ENCODE peak calls at places on chromosome 21, in five cellular contexts. O is K562, I is pancreas, Y is OCI-LY7, X is brain microvascular endothelial cell. V is an unnamed sample.

GRCh38 chr21:25925064-25925463 is 190.3 kb downstream of the GABPA start:
- DNase-seq in O (no peak), I (no peak), Y (no peak), X (no peak), V (no peak)

GRCh38 chr21:36260030-36260787 is 59.8 kb upstream of the MORC3 start:
- DNase-seq in O (peak; percentile 67), I (peak; percentile 62), Y (peak; percentile 79), X (peak; percentile 66), V (peak; percentile 63)

GRCh38 chr21:39681845-39682244 is 63.1 kb upstream of the IGSF5 start:
- DNase-seq in O (no peak), I (no peak), Y (no peak), X (peak; percentile 50), V (peak; percentile 86)

GRCh38 chr21:25734654-25735220 is at the start of the genes ATP5PF and GABPA:
- DNase-seq in O (peak; percentile 92), I (peak; percentile 97), Y (peak; percentile 98), X (peak; percentile 97), V (peak; percentile 94)

GRCh38 chr21:27505516-27505915 is 538.6 kb upstream of the ADAMTS5 start:
- DNase-seq in O (no peak), I (no peak), Y (no peak), X (no peak), V (no peak)

GRCh38 chr21:36630485-36631206 is 68.3 kb upstream of the SIM2 start:
- DNase-seq in O (peak; percentile 80), I (peak; percentile 65), Y (peak; percentile 68), X (peak; percentile 33), V (peak; percentile 23)

GRCh38 chr21:37207441-37208009 is 59.6 kb downstream of the VPS26C start:
- DNase-seq in O (no peak), I (peak; percentile 31), Y (no peak), X (no peak), V (peak; percentile 40)

GRCh38 chr21:46326110-46326703 is 2.3 kb downstream of the PCNT start:
- DNase-seq in O (no peak), I (no peak), Y (no peak), X (no peak), V (no peak)

GRCh38 chr21:38955495-38955894 is 149.8 kb downstream of the ETS2 start:
- DNase-seq in O (no peak), I (no peak), Y (no peak), X (peak; percentile 76), V (peak; percentile 94)

GRCh38 chr21:35038772-35039145 is 10.3 kb downstream of the RUNX1 start:
- DNase-seq in O (no peak), I (no peak), Y (no peak), X (no peak), V (no peak)

GRCh38 chr21:36696390-36696639 is 2.6 kb upstream of the SIM2 start:
- DNase-seq in O (no peak), I (no peak), Y (no peak), X (no peak), V (no peak)

DNA sequence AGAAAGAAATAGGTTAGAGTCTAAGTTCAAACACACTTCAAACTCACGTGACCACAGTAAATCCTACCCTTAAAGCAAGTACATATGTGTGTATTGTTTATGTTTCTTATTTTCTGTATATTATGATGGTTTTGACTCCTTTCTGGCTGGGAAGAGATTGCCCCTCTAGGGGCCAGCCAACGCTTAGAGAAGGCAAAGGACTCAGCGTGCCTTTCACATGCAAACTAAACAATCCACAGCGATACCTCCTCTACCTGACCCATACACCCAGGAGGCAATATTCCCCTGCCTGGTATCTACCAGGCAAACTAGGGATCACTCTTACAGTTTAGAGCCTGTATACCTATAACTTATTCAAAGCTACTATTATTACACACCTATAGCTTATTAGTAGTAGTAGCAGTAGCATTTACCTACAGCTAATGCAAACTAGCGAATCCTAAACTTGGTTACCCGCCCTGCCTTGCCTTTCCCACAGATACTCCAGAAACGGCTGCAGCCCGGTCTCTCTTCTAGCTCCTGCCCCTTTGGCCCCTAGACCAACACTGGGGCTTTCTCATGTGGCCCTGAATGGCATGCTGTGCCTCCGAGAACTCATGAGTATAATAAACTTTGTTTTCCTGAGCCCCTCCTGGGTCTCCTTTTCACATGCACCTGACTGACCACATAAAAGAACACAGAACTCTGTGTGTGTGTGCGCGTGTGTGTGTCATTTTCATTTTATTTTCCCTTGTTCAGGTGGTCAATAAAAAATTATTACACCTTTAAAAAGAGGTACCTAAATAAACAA is 14.0 kb downstream of the NRIP1 start:
- DNase-seq in O (no peak), I (no peak), Y (no peak), X (no peak), V (no peak)
- H3K4me3 ChIP-seq in O (no peak overlapping the region), I (no peak overlapping the region), Y (no peak overlapping the region), X (no peak overlapping the region), V (no peak overlapping the region)

GRCh38 chr21:30714946-30715345 is 3.6 kb downstream of the KRTAP21-3 start:
- DNase-seq in O (no peak), I (no peak), Y (no peak), X (no peak), V (peak; percentile 1)

GRCh38 chr21:30717105-30717504 is 1.5 kb downstream of the KRTAP21-3 start:
- DNase-seq in O (no peak), I (no peak), Y (no peak), X (no peak), V (no peak)

GRCh38 chr21:30710499-30710898 is 8.1 kb downstream of the KRTAP21-3 start:
- DNase-seq in O (no peak), I (no peak), Y (no peak), X (no peak), V (peak; percentile 51)

GRCh38 chr21:30713786-30714185 is 4.8 kb downstream of the KRTAP21-3 start:
- DNase-seq in O (no peak), I (no peak), Y (no peak), X (no peak), V (no peak)

GRCh38 chr21:30714436-30714835 is 4.1 kb downstream of the KRTAP21-3 start:
- DNase-seq in O (no peak), I (no peak), Y (no peak), X (no peak), V (no peak)
- TF ChIP-seq CTCF in O (no peak), I (no peak), Y (no peak), X (no peak), V (no peak)

GRCh38 chr21:33396436-33396835 is 6.8 kb upstream of the IFNGR2 start:
- DNase-seq in O (no peak), I (no peak), Y (no peak), X (no peak), V (no peak)
- H3K36me3 ChIP-seq in O (no peaks in the 10 kb centered on the region), I (no peaks in the 10 kb centered on the region), Y (no peaks in the 10 kb centered on the region), X (no peaks in the 10 kb centered on the region), V (no peaks in the 10 kb centered on the region)

GRCh38 chr21:14880922-14881321 is 183.9 kb downstream of the NRIP1 start:
- DNase-seq in O (no peak), I (no peak), Y (no peak), X (peak; percentile 71), V (peak; percentile 92)

GRCh38 chr21:14878971-14879370 is 185.8 kb downstream of the NRIP1 start:
- DNase-seq in O (no peak), I (no peak), Y (no peak), X (no peak), V (peak; percentile 87)

GRCh38 chr21:14881863-14882262 is 182.9 kb downstream of the NRIP1 start:
- DNase-seq in O (no peak), I (no peak), Y (no peak), X (no peak), V (no peak)

GRCh38 chr21:14877581-14878228 is 187.1 kb downstream of the NRIP1 start:
- DNase-seq in O (no peak), I (no peak), Y (no peak), X (peak; percentile 53), V (peak; percentile 67)

GRCh38 chr21:14879458-14879857 is 185.3 kb downstream of the NRIP1 start:
- DNase-seq in O (no peak), I (no peak), Y (no peak), X (no peak), V (peak; percentile 18)
- H3K4me3 ChIP-seq in O (no peak overlapping the region), I (no peak overlapping the region), Y (no peak overlapping the region), X (no peak overlapping the region), V (no peak overlapping the region)

V was measured in bronchial epithelial cell.